ENCODE peak calls at places on chromosome 19, in four cellular contexts. H is CD8-positive, alpha-beta T cell; O is tibial nerve; D is pancreas. T is an unnamed sample. For H3K4me1, the result is how much of the 10 kb centered on the place peaks cover.

GRCh38 chr19:6997679-6998445 is 23.4 kb downstream of the MBD3L2B start:
- DNase-seq in O (no peak), H (no peak), D (no peak), T (no peak)

GRCh38 chr19:35030257-35031071 is at the start of gene SCN1B:
- DNase-seq in O (no peak), H (peak), D (peak), T (peak)

GRCh38 chr19:44993926-44994537 is 7.2 kb upstream of the RELB start:
- DNase-seq in H (no peak), O (no peak), D (no peak), T (no peak)

GRCh38 chr19:54464624-54465266 is 1.2 kb upstream of the LENG9 start:
- DNase-seq in D (peak), O (peak), H (peak), T (peak)

GRCh38 chr19:35154535-35155406 is at the start of gene FXYD5:
- DNase-seq in D (peak), H (peak), O (no peak), T (peak)

GRCh38 chr19:8038815-8039214 is 13.7 kb upstream of the CCL25 start:
- DNase-seq in O (no peak), H (no peak), D (no peak), T (no peak)

GRCh38 chr19:10334340-10335148 is 1.2 kb upstream of the RAVER1 start:
- DNase-seq in D (peak), O (peak), H (no peak), T (peak)

GRCh38 chr19:6644796-6645195 is 25.2 kb downstream of the TNFSF14 start:
- DNase-seq in O (no peak), H (no peak), D (no peak), T (no peak)

GRCh38 chr19:4896372-4896771 is 6.3 kb downstream of the ARRDC5 start:
- DNase-seq in H (no peak), D (no peak), O (no peak), T (peak)

GRCh38 chr19:33520844-33521479 is 629 bp downstream of the PEPD start:
- DNase-seq in H (no peak), D (no peak), O (no peak), T (no peak)

GRCh38 chr19:5354403-5354802 is 13.8 kb upstream of the PTPRS start:
- DNase-seq in H (no peak), O (no peak), D (no peak), T (no peak)

GRCh38 chr19:33429891-33430673 is 56.6 kb downstream of the CEBPG start:
- DNase-seq in O (no peak), H (peak), D (no peak), T (no peak)

GRCh38 chr19:6668696-6669095 is 1.3 kb downstream of the TNFSF14 start:
- DNase-seq in O (no peak), H (no peak), D (no peak), T (no peak)

GRCh38 chr19:36577271-36577996 is 4.3 kb upstream of the ZNF529 start:
- DNase-seq in H (no peak), O (no peak), D (no peak), T (no peak)

GRCh38 chr19:43997631-43998290 is 5.0 kb upstream of the ZNF230 start:
- DNase-seq in H (no peak), O (no peak), D (no peak), T (peak)

GRCh38 chr19:10000171-10000826 is 10.0 kb downstream of the COL5A3 start:
- DNase-seq in D (peak), H (peak), O (peak), T (peak)

GRCh38 chr19:30812099-30812684 is 440.0 kb downstream of the ZNF536 start:
- DNase-seq in D (no peak), H (no peak), O (no peak), T (no peak)

GRCh38 chr19:3224346-3225325 is at the start of gene CELF5:
- DNase-seq in H (peak), D (no peak), O (no peak), T (no peak)

GRCh38 chr19:3194703-3195087 is 9.0 kb downstream of the NCLN start:
- DNase-seq in O (no peak), H (no peak), D (no peak), T (no peak)

GRCh38 chr19:45099465-45100201 is 6.7 kb downstream of the PPP1R37 start:
- DNase-seq in H (no peak), D (no peak), O (no peak), T (peak)

GRCh38 chr19:30228113-30228725 is 144.0 kb upstream of the ZNF536 start:
- DNase-seq in H (no peak), O (no peak), D (no peak), T (peak)

GRCh38 chr19:30686252-30686762 is 314.1 kb downstream of the ZNF536 start:
- DNase-seq in D (no peak), H (no peak), O (no peak), T (no peak)

GRCh38 chr19:47227347-47228167 is 3.4 kb downstream of the BBC3 start:
- DNase-seq in D (peak), O (peak), H (peak), T (peak)

GRCh38 chr19:55340784-55341147 is 1.1 kb downstream of the KMT5C start:
- DNase-seq in O (no peak), D (no peak), H (no peak), T (peak)

GRCh38 chr19:39362682-39363657 is 20.7 kb downstream of the SAMD4B start:
- DNase-seq in O (no peak), D (no peak), H (no peak), T (peak)

GRCh38 chr19:44955500-44956439 is 590 bp downstream of the CLPTM1 start:
- DNase-seq in O (no peak), D (no peak), H (no peak), T (no peak)

GRCh38 chr19:383922-384800 is 24.8 kb downstream of the C2CD4C start:
- DNase-seq in D (no peak), O (no peak), H (no peak), T (no peak)

GRCh38 chr19:29497686-29498436 is 27.9 kb upstream of the VSTM2B start:
- DNase-seq in O (no peak), D (no peak), H (no peak), T (no peak)

GRCh38 chr19:10289167-10289835 is 451 bp upstream of the ICAM5 start:
- DNase-seq in H (peak), D (no peak), O (no peak), T (no peak)

GRCh38 chr19:35353635-35354034 is 4.6 kb upstream of the FFAR3 start:
- DNase-seq in D (no peak), H (no peak), O (no peak), T (no peak)

GRCh38 chr19:56133858-56134654 is 7.0 kb upstream of the ZNF444 start:
- DNase-seq in H (no peak), O (no peak), D (no peak), T (no peak)

GRCh38 chr19:44912854-44913253 is 1.6 kb upstream of the APOC1 start:
- DNase-seq in H (no peak), O (no peak), D (peak), T (peak)

GRCh38 chr19:38155453-38155852 is 68.6 kb downstream of the DPF1 start:
- DNase-seq in H (no peak), D (no peak), O (no peak), T (no peak)

GRCh38 chr19:56120002-56120370 is 1.1 kb downstream of the ZNF787 start:
- DNase-seq in O (no peak), D (peak), H (no peak), T (no peak)

GRCh38 chr19:38122402-38123093 is 101.5 kb downstream of the DPF1 start:
- DNase-seq in D (no peak), O (no peak), H (no peak), T (no peak)

GRCh38 chr19:42129399-42130253 is 2.6 kb downstream of the POU2F2 start:
- DNase-seq in O (no peak), D (no peak), H (no peak), T (peak)

GRCh38 chr19:40370997-40371801 is 18.8 kb downstream of the HIPK4 start:
- DNase-seq in O (no peak), D (no peak), H (no peak), T (no peak)

GRCh38 chr19:14561249-14561648 is 10.6 kb downstream of the NDUFB7 start:
- DNase-seq in D (no peak), O (no peak), H (no peak), T (no peak)

GRCh38 chr19:14563989-14564650 is 7.7 kb downstream of the NDUFB7 start:
- DNase-seq in D (no peak), H (no peak), O (no peak), T (peak)

GRCh38 chr19:14563590-14563926 is 8.3 kb downstream of the NDUFB7 start:
- DNase-seq in D (no peak), O (no peak), H (no peak), T (no peak)

GRCh38 chr19:14561832-14562351 is 10.0 kb downstream of the NDUFB7 start:
- DNase-seq in H (no peak), O (no peak), D (no peak), T (no peak)

GRCh38 chr19:14562660-14563589 is 8.9 kb downstream of the NDUFB7 start:
- DNase-seq in D (no peak), O (no peak), H (no peak), T (no peak)
- H3K27ac ChIP-seq in D (peak), O (peak), H (no peak), T (peak)

GRCh38 chr19:1650627-1651009 is 1.8 kb downstream of the TCF3 start:
- DNase-seq in O (no peak), D (no peak), H (no peak), T (no peak)
- TF ChIP-seq CTCF in O (no peak), D (no peak), H (no peak), T (no peak)

GRCh38 chr19:15641901-15642491 is 1.3 kb downstream of the CYP4F3 start:
- DNase-seq in H (no peak), O (no peak), D (no peak), T (no peak)
- H3K4me1 ChIP-seq in H (under half), O (under half), D (under half), T (under half)

DNA sequence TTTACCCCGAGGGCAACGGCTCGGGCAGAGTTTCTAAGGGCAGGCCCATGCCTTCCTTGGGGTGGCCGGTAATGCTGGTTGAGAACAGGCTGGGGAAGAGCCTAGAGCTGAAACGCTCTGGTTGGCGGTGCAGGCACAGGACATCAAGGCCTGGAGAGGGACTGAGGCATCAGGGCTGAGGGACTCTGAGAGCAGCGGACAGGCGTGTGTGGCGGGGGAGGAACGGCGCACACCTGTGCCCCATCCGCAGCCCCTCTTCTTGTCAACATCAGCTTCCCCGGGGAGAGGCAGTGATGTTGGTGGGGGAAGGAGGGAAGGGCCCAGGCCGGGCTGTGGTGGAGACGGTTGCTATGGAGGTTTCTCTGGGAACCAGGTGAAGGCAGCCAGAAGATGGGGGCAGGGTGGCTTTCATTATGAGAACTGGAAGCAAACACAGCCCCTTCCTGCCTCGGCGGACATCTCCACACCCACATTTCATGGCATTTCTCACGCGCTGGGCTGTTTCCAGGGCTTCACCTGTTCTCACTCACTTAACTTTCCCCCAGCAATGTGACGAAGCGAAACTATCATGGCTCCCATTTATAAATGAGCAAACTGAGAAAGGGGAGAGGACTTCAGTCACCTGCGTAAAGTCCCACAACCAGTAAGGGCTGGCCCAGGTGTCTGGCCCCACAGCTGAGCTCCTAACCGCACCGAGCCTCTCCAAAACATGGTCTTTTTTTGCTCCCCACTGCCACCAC is 8.2 kb upstream of the ATF5 start:
- DNase-seq in H (no peak), O (no peak), D (no peak), T (no peak)
- H3K27ac ChIP-seq in H (no peak), O (no peak), D (no peak), T (no peak)

DNA sequence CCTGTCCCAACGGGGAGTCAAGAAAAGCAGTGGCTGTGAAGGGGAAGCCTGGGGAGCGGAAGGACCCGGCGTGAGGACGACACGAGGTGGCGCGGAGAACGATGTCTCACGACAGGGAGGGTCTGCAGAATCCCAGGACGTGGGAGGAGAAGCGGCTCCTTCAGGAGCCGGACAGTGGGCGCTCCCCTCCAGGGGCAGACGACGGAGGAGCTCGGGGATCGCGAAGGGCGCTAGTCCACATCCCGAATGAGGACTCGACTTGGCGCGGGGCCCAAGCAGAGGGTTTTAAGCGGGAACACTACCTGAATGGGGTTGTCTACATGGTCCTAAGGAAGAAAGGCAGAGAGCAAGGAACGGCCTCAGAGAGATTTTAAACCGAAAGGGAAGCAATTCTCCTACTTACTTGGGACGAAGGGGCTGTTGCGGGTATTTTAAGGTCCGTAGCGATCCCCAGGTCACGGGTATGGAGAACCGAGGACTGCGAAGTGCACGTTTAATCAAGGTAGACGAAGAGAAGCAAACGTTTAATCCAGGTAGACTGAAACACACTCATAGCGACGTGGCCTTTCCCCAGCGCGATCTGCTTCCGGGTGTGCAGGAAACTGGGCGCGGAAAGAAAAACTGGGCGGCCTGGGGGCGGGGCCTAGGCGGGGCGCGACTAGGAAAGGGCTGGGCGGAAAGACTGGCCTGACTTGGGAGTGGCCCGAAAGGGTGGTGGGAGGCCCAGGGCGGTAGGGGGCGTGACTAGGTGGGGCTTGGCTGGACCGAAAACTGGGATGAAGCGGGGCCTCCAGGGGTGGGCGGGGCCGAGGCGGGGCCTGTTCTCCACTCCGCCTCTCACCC is at the start of gene ZNF841:
- DNase-seq in O (peak), H (peak), D (peak), T (peak)
- TF ChIP-seq CTCF in O (no peak), H (no peak), D (no peak), T (no peak)

GRCh38 chr19:1672038-1672768 is 19.8 kb upstream of the TCF3 start:
- DNase-seq in H (peak), D (peak), O (no peak), T (no peak)
- H3K4me1 ChIP-seq in H (under half), D (under half), O (under half), T (under half)